ENCODE peak calls at places on chromosomes 4 and X, in five cellular contexts. N is SW480; B is RWPE1; F is activated naive CD8-positive, alpha-beta T cell treated with anti-CD3 and anti-CD28 coated beads, Interleukin-2, amount 50 U/mL, for 16 hours; G is stromal cell of bone marrow. J is an unnamed sample.

GRCh38 chr4:15934259-15934658 is 4.3 kb downstream of the FGFBP1 start:
- DNase-seq in B (no peak), N (no peak), G (no peak), F (no peak), J (no peak)

GRCh38 chr4:2835978-2836377 is 7.7 kb upstream of the ADD1 start:
- DNase-seq in B (no peak), F (no peak), G (no peak), N (no peak), J (no peak)

GRCh38 chr4:182578402-182578801 is 335.2 kb downstream of the TENM3 start:
- DNase-seq in F (no peak), N (peak), G (peak), B (peak), J (no peak)

GRCh38 chrX:38654302-38654701 is 93.0 kb downstream of the TSPAN7 start:
- DNase-seq in N (peak), F (no peak), B (peak), G (no peak), J (no peak)

GRCh38 chrX:14936561-14936960 is 63.3 kb downstream of the MOSPD2 start:
- DNase-seq in F (no peak), G (peak), B (peak), N (peak), J (no peak)

GRCh38 chr4:153438916-153439756 is 27.0 kb upstream of the TMEM131L start:
- DNase-seq in G (no peak), N (no peak), B (no peak), F (no peak), J (no peak)

GRCh38 chr4:4415806-4416805 is 29.2 kb downstream of the NSG1 start:
- DNase-seq in N (no peak), F (no peak), B (no peak), G (no peak), J (no peak)

GRCh38 chr4:158914178-158914577 is 145.4 kb downstream of the FNIP2 start:
- DNase-seq in F (no peak), G (peak), B (peak), N (no peak), J (no peak)

GRCh38 chr4:133148690-133149363 is at the start of gene PCDH10:
- DNase-seq in F (no peak), B (peak), N (no peak), G (peak), J (no peak)

GRCh38 chrX:124234348-124234747 is 98.1 kb upstream of the TEX13D start:
- DNase-seq in G (no peak), N (no peak), B (no peak), F (no peak), J (no peak)

GRCh38 chr4:48102303-48102702 is 31.7 kb downstream of the TXK start:
- DNase-seq in G (no peak), F (no peak), B (no peak), N (no peak), J (no peak)

GRCh38 chr4:1981251-1982055 is 27.3 kb downstream of the NELFA start:
- DNase-seq in F (no peak), N (peak), G (no peak), B (peak), J (no peak)

GRCh38 chr4:183637461-183637860 is 21.5 kb downstream of the RWDD4 start:
- DNase-seq in N (no peak), B (peak), G (no peak), F (no peak), J (no peak)

GRCh38 chr4:113695328-113696169 is 66.0 kb downstream of the CAMK2D start:
- DNase-seq in F (no peak), N (no peak), B (no peak), G (no peak), J (no peak)

GRCh38 chrX:82087699-82088098 is 885.8 kb downstream of the SH3BGRL start:
- DNase-seq in N (no peak), G (no peak), B (no peak), F (no peak), J (no peak)

GRCh38 chr4:55611358-55612059 is 19.5 kb upstream of the PDCL2 start:
- DNase-seq in N (no peak), B (no peak), G (no peak), F (no peak), J (no peak)

GRCh38 chr4:147825451-147826287 is 93.8 kb downstream of the ARHGAP10 start:
- DNase-seq in G (peak), B (no peak), F (no peak), N (no peak), J (no peak)

GRCh38 chr4:1711055-1711905 is 839 bp downstream of the SLBP start:
- DNase-seq in B (no peak), N (no peak), F (no peak), G (peak), J (no peak)

GRCh38 chrX:69501433-69501832 is 2.7 kb upstream of the NALF2 start:
- DNase-seq in B (no peak), G (no peak), N (no peak), F (no peak), J (no peak)

GRCh38 chr4:151750156-151750555 is 10.7 kb downstream of the GATB start:
- DNase-seq in N (no peak), B (no peak), G (no peak), F (no peak), J (no peak)

GRCh38 chrX:133973704-133974103 is 11.7 kb downstream of the GPC3 start:
- DNase-seq in B (no peak), N (no peak), G (no peak), F (no peak), J (no peak)

GRCh38 chr4:86554641-86555040 is 39.5 kb upstream of the PTPN13 start:
- DNase-seq in B (no peak), G (peak), F (no peak), N (no peak), J (no peak)

GRCh38 chr4:76996445-76996844 is 46.9 kb downstream of the SEPTIN11 start:
- DNase-seq in F (no peak), N (no peak), B (no peak), G (no peak), J (no peak)

GRCh38 chr4:182212211-182212761 is 30.9 kb upstream of the TENM3 start:
- DNase-seq in F (no peak), B (no peak), G (no peak), N (no peak), J (no peak)

GRCh38 chr4:68430337-68430736 is 16.9 kb upstream of the TMPRSS11E start:
- DNase-seq in B (no peak), G (no peak), F (no peak), N (no peak), J (no peak)

GRCh38 chr4:162154862-162155540 is 8.8 kb downstream of the FSTL5 start:
- DNase-seq in G (no peak), B (no peak), N (no peak), F (no peak), J (no peak)

GRCh38 chr4:73070072-73070385 is 513 bp upstream of the COX18 start:
- DNase-seq in B (no peak), N (no peak), F (no peak), G (no peak), J (no peak)

GRCh38 chr4:152408514-152409327 is 127.2 kb downstream of the FBXW7 start:
- DNase-seq in G (no peak), B (peak), F (no peak), N (no peak), J (no peak)

GRCh38 chr4:54382623-54383022 is 153.5 kb downstream of the PDGFRA start:
- DNase-seq in F (no peak), N (no peak), G (no peak), B (no peak), J (no peak)

GRCh38 chrX:56788229-56788628 is 59.2 kb downstream of the NBDY start:
- DNase-seq in G (no peak), N (no peak), F (no peak), B (no peak), J (no peak)

J was measured in cortex of kidney.